ENCODE peak calls at places on chromosomes 1 and 21, in five cellular contexts. One of them, this sample, is unnamed.

GRCh38 chr1:67171978-67172377 is 5.7 kb downstream of the IL23R start:
- DNase-seq in fibroblast of pulmonary artery: no peak
- DNase-seq in choroid plexus epithelial cell: no peak
- DNase-seq in stimulated activated CD4-positive, alpha-beta T cell treated with anti-CD3 and anti-CD28 coated beads, TNF-alpha, amount 100 ng/mL, for 24 hours: no peak
- DNase-seq in HuH-7: no peak
- DNase-seq in this sample: no peak

GRCh38 chr21:26965567-26966359 is 1.1 kb downstream of the ADAMTS5 start:
- DNase-seq in HuH-7: no peak
- DNase-seq in fibroblast of pulmonary artery: no peak
- DNase-seq in stimulated activated CD4-positive, alpha-beta T cell treated with anti-CD3 and anti-CD28 coated beads, TNF-alpha, amount 100 ng/mL, for 24 hours: no peak
- DNase-seq in choroid plexus epithelial cell: peak
- DNase-seq in this sample: no peak

GRCh38 chr21:28587748-28588147 is 404.9 kb downstream of the LTN1 start:
- DNase-seq in choroid plexus epithelial cell: no peak
- DNase-seq in fibroblast of pulmonary artery: peak
- DNase-seq in stimulated activated CD4-positive, alpha-beta T cell treated with anti-CD3 and anti-CD28 coated beads, TNF-alpha, amount 100 ng/mL, for 24 hours: no peak
- DNase-seq in HuH-7: no peak
- DNase-seq in this sample: no peak

GRCh38 chr1:95002657-95003432 is 69.9 kb downstream of the ALG14 start:
- DNase-seq in HuH-7: no peak
- DNase-seq in choroid plexus epithelial cell: peak
- DNase-seq in fibroblast of pulmonary artery: peak
- DNase-seq in stimulated activated CD4-positive, alpha-beta T cell treated with anti-CD3 and anti-CD28 coated beads, TNF-alpha, amount 100 ng/mL, for 24 hours: no peak
- DNase-seq in this sample: no peak

GRCh38 chr1:30474818-30475200 is 248.6 kb downstream of the MATN1 start:
- DNase-seq in HuH-7: no peak
- DNase-seq in choroid plexus epithelial cell: no peak
- DNase-seq in fibroblast of pulmonary artery: no peak
- DNase-seq in stimulated activated CD4-positive, alpha-beta T cell treated with anti-CD3 and anti-CD28 coated beads, TNF-alpha, amount 100 ng/mL, for 24 hours: no peak
- DNase-seq in this sample: no peak

GRCh38 chr1:37423810-37424209 is 50.6 kb upstream of the ZC3H12A start:
- DNase-seq in choroid plexus epithelial cell: no peak
- DNase-seq in HuH-7: no peak
- DNase-seq in stimulated activated CD4-positive, alpha-beta T cell treated with anti-CD3 and anti-CD28 coated beads, TNF-alpha, amount 100 ng/mL, for 24 hours: no peak
- DNase-seq in fibroblast of pulmonary artery: no peak
- DNase-seq in this sample: no peak

GRCh38 chr1:69535490-69535889 is 32.2 kb upstream of the LRRC7 start:
- DNase-seq in stimulated activated CD4-positive, alpha-beta T cell treated with anti-CD3 and anti-CD28 coated beads, TNF-alpha, amount 100 ng/mL, for 24 hours: no peak
- DNase-seq in HuH-7: no peak
- DNase-seq in choroid plexus epithelial cell: no peak
- DNase-seq in fibroblast of pulmonary artery: no peak
- DNase-seq in this sample: no peak

GRCh38 chr1:167077128-167077867 is 12.9 kb downstream of the GPA33 start:
- DNase-seq in fibroblast of pulmonary artery: no peak
- DNase-seq in stimulated activated CD4-positive, alpha-beta T cell treated with anti-CD3 and anti-CD28 coated beads, TNF-alpha, amount 100 ng/mL, for 24 hours: no peak
- DNase-seq in choroid plexus epithelial cell: no peak
- DNase-seq in HuH-7: no peak
- DNase-seq in this sample: no peak

GRCh38 chr1:12501661-12502060 is 116.3 kb downstream of the DHRS3 start:
- DNase-seq in fibroblast of pulmonary artery: peak
- DNase-seq in HuH-7: no peak
- DNase-seq in stimulated activated CD4-positive, alpha-beta T cell treated with anti-CD3 and anti-CD28 coated beads, TNF-alpha, amount 100 ng/mL, for 24 hours: no peak
- DNase-seq in choroid plexus epithelial cell: peak
- DNase-seq in this sample: no peak

GRCh38 chr1:100799548-100799947 is 80.0 kb downstream of the VCAM1 start:
- DNase-seq in choroid plexus epithelial cell: no peak
- DNase-seq in stimulated activated CD4-positive, alpha-beta T cell treated with anti-CD3 and anti-CD28 coated beads, TNF-alpha, amount 100 ng/mL, for 24 hours: no peak
- DNase-seq in fibroblast of pulmonary artery: peak
- DNase-seq in HuH-7: no peak
- DNase-seq in this sample: no peak

GRCh38 chr1:5481889-5482288 is 510.3 kb downstream of the NPHP4 start:
- DNase-seq in fibroblast of pulmonary artery: no peak
- DNase-seq in HuH-7: peak
- DNase-seq in stimulated activated CD4-positive, alpha-beta T cell treated with anti-CD3 and anti-CD28 coated beads, TNF-alpha, amount 100 ng/mL, for 24 hours: peak
- DNase-seq in choroid plexus epithelial cell: no peak
- DNase-seq in this sample: peak

GRCh38 chr1:41296476-41296875 is 54.4 kb upstream of the SCMH1 start:
- DNase-seq in choroid plexus epithelial cell: no peak
- DNase-seq in fibroblast of pulmonary artery: no peak
- DNase-seq in stimulated activated CD4-positive, alpha-beta T cell treated with anti-CD3 and anti-CD28 coated beads, TNF-alpha, amount 100 ng/mL, for 24 hours: no peak
- DNase-seq in HuH-7: no peak
- DNase-seq in this sample: no peak

This sample was measured in activated T-cell treated with anti-CD3 and anti-CD28 coated beads for 4 hours.